ENCODE peak calls at places on chromosomes 13 and 19, in ten cellular contexts. U is GM23338, W is HFFc6, V is brain microvascular endothelial cell, P is esophagus squamous epithelium, S is GM10248, C is suprapubic skin, H is adrenal gland, D is choroid plexus epithelial cell, R is cardiac fibroblast. J is an unnamed sample.

GRCh38 chr19:46919324-46919723 is 58.5 kb downstream of the ARHGAP35 start:
- DNase-seq in U (no peak), W (peak), V (peak), P (no peak), S (no peak), C (no peak), H (no peak), D (peak), R (no peak), J (no peak)

GRCh38 chr19:51407631-51408131 is 9.8 kb downstream of the SIGLEC10 start:
- DNase-seq in U (peak), W (peak), V (peak), P (no peak), S (peak), C (no peak), H (peak), D (peak), R (peak), J (no peak)

GRCh38 chr19:56085571-56086275 is 35.4 kb downstream of the ZNF787 start:
- DNase-seq in U (no peak), W (no peak), V (no peak), P (no peak), S (no peak), C (no peak), H (peak), D (no peak), R (no peak), J (no peak)

GRCh38 chr19:54485846-54486245 is 12.8 kb upstream of the CDC42EP5 start:
- DNase-seq in U (no peak), W (no peak), V (peak), P (no peak), S (no peak), C (no peak), H (no peak), D (peak), R (peak), J (no peak)

GRCh38 chr13:102045713-102046112 is 356.1 kb downstream of the FGF14 start:
- DNase-seq in U (peak), W (no peak), V (no peak), P (no peak), S (no peak), C (no peak), H (no peak), D (no peak), R (no peak), J (peak)

GRCh38 chr13:100550433-100550832 is 38.2 kb downstream of the GGACT start:
- DNase-seq in U (no peak), W (peak), V (peak), P (no peak), S (no peak), C (no peak), H (peak), D (peak), R (peak), J (no peak)

GRCh38 chr19:661427-662196 is 1.4 kb downstream of the RNF126 start:
- DNase-seq in U (no peak), W (no peak), V (no peak), P (no peak), S (peak), C (no peak), H (no peak), D (peak), R (no peak), J (no peak)

GRCh38 chr19:41000310-41000737 is 9.2 kb downstream of the CYP2B6 start:
- DNase-seq in U (no peak), W (no peak), V (no peak), P (no peak), S (no peak), C (no peak), H (no peak), D (peak), R (no peak), J (no peak)

GRCh38 chr19:50803633-50804419 is 13.6 kb downstream of the ACP4 start:
- DNase-seq in U (peak), W (no peak), V (no peak), P (no peak), S (no peak), C (no peak), H (no peak), D (peak), R (peak), J (peak)

GRCh38 chr13:107348931-107349330 is 781.0 kb upstream of the ARGLU1 start:
- DNase-seq in U (no peak), W (no peak), V (no peak), P (no peak), S (no peak), C (no peak), H (no peak), D (peak), R (peak), J (no peak)

GRCh38 chr19:38095411-38096308 is 128.4 kb downstream of the DPF1 start:
- DNase-seq in U (peak), W (peak), V (peak), P (no peak), S (peak), C (peak), H (peak), D (peak), R (peak), J (peak)

GRCh38 chr13:51286135-51287002 is 53.1 kb upstream of the SERPINE3 start:
- DNase-seq in U (peak), W (peak), V (peak), P (no peak), S (peak), C (peak), H (peak), D (peak), R (peak), J (peak)

GRCh38 chr13:92952161-92952560 is 274.4 kb upstream of the GPC6 start:
- DNase-seq in U (no peak), W (no peak), V (no peak), P (no peak), S (no peak), C (no peak), H (no peak), D (no peak), R (peak), J (no peak)
- TF ChIP-seq CTCF in U (no peak), W (no peak), V (no peak), P (no peak), S (no peak), C (no peak), H (no peak), D (no peak), R (no peak), J (no peak)

GRCh38 chr13:111159362-111160320 is 44.5 kb downstream of the ARHGEF7 start:
- DNase-seq in U (no peak), W (no peak), V (no peak), P (no peak), S (no peak), C (no peak), H (no peak), D (no peak), R (no peak), J (no peak)
- TF ChIP-seq CTCF in U (no peak), W (no peak), V (no peak), P (no peak), S (no peak), C (no peak), H (no peak), D (no peak), R (no peak), J (no peak)

GRCh38 chr19:10005632-10006334 is 4.5 kb downstream of the COL5A3 start:
- DNase-seq in U (no peak), W (no peak), V (no peak), P (no peak), S (no peak), C (no peak), H (no peak), D (no peak), R (no peak), J (no peak)

GRCh38 chr19:10003271-10003670 is 7.0 kb downstream of the COL5A3 start:
- DNase-seq in U (no peak), W (no peak), V (no peak), P (no peak), S (no peak), C (no peak), H (no peak), D (no peak), R (no peak), J (no peak)

GRCh38 chr19:10000171-10000826 is 10.0 kb downstream of the COL5A3 start:
- DNase-seq in U (peak), W (peak), V (peak), P (no peak), S (peak), C (peak), H (peak), D (peak), R (peak), J (peak)

GRCh38 chr19:10004617-10005016 is 5.7 kb downstream of the COL5A3 start:
- DNase-seq in U (no peak), W (no peak), V (no peak), P (no peak), S (no peak), C (no peak), H (no peak), D (no peak), R (no peak), J (no peak)

GRCh38 chr19:10001899-10002298 is 8.4 kb downstream of the COL5A3 start:
- DNase-seq in U (peak), W (no peak), V (no peak), P (no peak), S (no peak), C (no peak), H (peak), D (peak), R (peak), J (peak)
- TF ChIP-seq CTCF in U (peak), W (peak), V (peak), P (peak), S (peak), C (peak), H (peak), D (peak), R (peak), J (no peak)

GRCh38 chr19:13574933-13575332 is 68.7 kb upstream of the CACNA1A start:
- DNase-seq in U (peak), W (peak), V (no peak), P (no peak), S (no peak), C (no peak), H (no peak), D (no peak), R (no peak), J (peak)
- TF ChIP-seq CTCF in U (peak), W (peak), V (peak), P (peak), S (peak), C (no peak), H (no peak), D (peak), R (peak), J (peak)

GRCh38 chr19:42594617-42595489 is at the start of gene CEACAM8:
- DNase-seq in U (peak), W (no peak), V (no peak), P (no peak), S (no peak), C (no peak), H (no peak), D (no peak), R (no peak), J (no peak)
- TF ChIP-seq CTCF in U (peak), W (no peak), V (no peak), P (no peak), S (no peak), C (no peak), H (no peak), D (no peak), R (no peak), J (no peak)

J was measured in nephron progenitor cell.